ENCODE peak calls at places on chromosomes 11 and 22, in ten cellular contexts. Q, Z, P, F, T, N, S, X, V and C are unnamed samples.

GRCh38 chr22:45444168-45444567 is 30.7 kb downstream of the RIBC2 start:
- DNase-seq in Q (no peak), Z (no peak), P (no peak), F (no peak), T (no peak), N (no peak), S (peak; percentile 54), X (no peak), V (no peak), C (no peak)

GRCh38 chr22:22553735-22554134 is 5.3 kb downstream of the PRAME start:
- DNase-seq in Q (no peak), Z (no peak), P (no peak), F (no peak), T (no peak), N (no peak), S (no peak), X (no peak), V (no peak), C (no peak)

GRCh38 chr22:25564320-25564978 is at the start of gene GRK3:
- DNase-seq in Q (peak; percentile 72), Z (peak; percentile 93), P (peak; percentile 85), F (peak; percentile 58), T (peak; percentile 76), N (peak; percentile 70), S (peak; percentile 27), X (peak; percentile 44), V (peak; percentile 88), C (peak; percentile 72)

GRCh38 chr22:47548953-47549740 is 786.7 kb downstream of the TBC1D22A start:
- DNase-seq in Q (no peak), Z (no peak), P (no peak), F (peak; percentile 28), T (no peak), N (no peak), S (no peak), X (no peak), V (no peak), C (no peak)

GRCh38 chr11:88338223-88338661 is 706 bp upstream of the CTSC start:
- DNase-seq in Q (peak; percentile 60), Z (peak; percentile 82), P (peak; percentile 28), F (peak; percentile 68), T (peak; percentile 48), N (peak; percentile 55), S (peak; percentile 84), X (no peak), V (peak; percentile 77), C (peak; percentile 77)

GRCh38 chr11:111530091-111530490 is 10.4 kb upstream of the LAYN start:
- DNase-seq in Q (no peak), Z (no peak), P (no peak), F (no peak), T (no peak), N (no peak), S (no peak), X (no peak), V (no peak), C (no peak)

GRCh38 chr11:48007677-48008076 is 27.3 kb downstream of the PTPRJ start:
- DNase-seq in Q (no peak), Z (peak; percentile 78), P (no peak), F (peak; percentile 57), T (no peak), N (no peak), S (no peak), X (no peak), V (no peak), C (no peak)

GRCh38 chr22:41598081-41598480 is 8.4 kb upstream of the PMM1 start:
- DNase-seq in Q (no peak), Z (peak; percentile 11), P (no peak), F (no peak), T (no peak), N (no peak), S (peak; percentile 88), X (no peak), V (no peak), C (no peak)

GRCh38 chr11:112016088-112016764 is 9.0 kb upstream of the DLAT start:
- DNase-seq in Q (no peak), Z (no peak), P (no peak), F (no peak), T (no peak), N (no peak), S (peak; percentile 24), X (no peak), V (no peak), C (peak; percentile 46)

GRCh38 chr11:8913961-8914660 is 3.1 kb downstream of the AKIP1 start:
- DNase-seq in Q (peak; percentile 22), Z (no peak), P (peak; percentile 50), F (no peak), T (peak; percentile 34), N (no peak), S (peak; percentile 39), X (no peak), V (no peak), C (peak; percentile 33)

GRCh38 chr22:26002456-26002855 is 166.8 kb upstream of the SEZ6L start:
- DNase-seq in Q (no peak), Z (no peak), P (no peak), F (no peak), T (no peak), N (no peak), S (no peak), X (no peak), V (no peak), C (no peak)

GRCh38 chr22:19988331-19988808 is 28.3 kb downstream of the ARVCF start:
- DNase-seq in Q (no peak), Z (no peak), P (no peak), F (no peak), T (no peak), N (no peak), S (no peak), X (no peak), V (no peak), C (no peak)

GRCh38 chr11:44568358-44568705 is 2.9 kb downstream of the CD82 start:
- DNase-seq in Q (no peak), Z (no peak), P (no peak), F (no peak), T (no peak), N (peak; percentile 30), S (no peak), X (no peak), V (peak; percentile 56), C (no peak)

GRCh38 chr11:38300570-38300969 is 1702.5 kb upstream of the RAG2 start:
- DNase-seq in Q (no peak), Z (no peak), P (no peak), F (no peak), T (no peak), N (no peak), S (no peak), X (no peak), V (no peak), C (no peak)

GRCh38 chr22:37193629-37194191 is 5.7 kb upstream of the C1QTNF6 start:
- DNase-seq in Q (peak; percentile 39), Z (no peak), P (no peak), F (no peak), T (peak; percentile 56), N (no peak), S (peak; percentile 36), X (no peak), V (peak; percentile 52), C (no peak)

GRCh38 chr11:109695696-109696095 is 273.7 kb downstream of the C11orf87 start:
- DNase-seq in Q (no peak), Z (no peak), P (no peak), F (no peak), T (no peak), N (no peak), S (peak; percentile 10), X (no peak), V (no peak), C (no peak)

GRCh38 chr11:67482736-67483497 is at the start of gene AIP:
- DNase-seq in Q (peak; percentile 98), Z (peak; percentile 98), P (peak; percentile 98), F (peak; percentile 98), T (peak; percentile 97), N (peak; percentile 97), S (peak; percentile 97), X (peak; percentile 96), V (peak; percentile 99), C (peak; percentile 98)
- TF ChIP-seq POLR2A in Q (peak; percentile 78), Z (peak; percentile 18), P (peak; percentile 70), F (peak; percentile 60), T (peak; percentile 63), N (peak; percentile 60), S (peak; percentile 77), X (no peak), V (peak; percentile 42), C (peak; percentile 63)

DNA sequence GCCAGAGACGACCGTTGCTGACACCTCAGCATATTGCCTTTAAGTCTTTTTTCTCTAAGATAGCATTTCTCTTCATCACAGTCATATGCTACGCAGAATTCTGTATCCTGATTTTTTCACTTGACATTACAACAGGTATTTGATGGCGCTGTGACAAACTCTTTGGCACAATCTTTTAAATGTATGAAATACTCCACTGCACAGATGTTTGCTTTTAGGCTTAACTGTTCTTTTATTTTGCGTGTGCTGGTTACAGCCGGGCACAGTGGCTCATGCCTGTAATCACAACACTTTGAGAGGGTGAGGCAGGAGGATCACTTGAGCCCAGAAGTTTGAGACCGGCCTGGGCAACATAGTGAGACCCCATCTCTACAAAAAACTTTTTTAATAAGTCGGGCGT is 52.0 kb upstream of the PPP6R3 start:
- DNase-seq in Q (no peak), Z (no peak), P (no peak), F (no peak), T (no peak), N (no peak), S (no peak), X (no peak), V (no peak), C (no peak)
- H3K36me3 ChIP-seq in Q (peaks cover 11% of the 10 kb centered on the region), Z (peaks cover 22% of the 10 kb centered on the region), P (peaks cover 50% of the 10 kb centered on the region), F (peaks cover 58% of the 10 kb centered on the region), T (no peaks in the 10 kb centered on the region), N (no peaks in the 10 kb centered on the region), S (peaks cover 57% of the 10 kb centered on the region), X (peaks cover 19% of the 10 kb centered on the region), V (peaks cover 42% of the 10 kb centered on the region), C (peaks cover 7% of the 10 kb centered on the region)

DNA sequence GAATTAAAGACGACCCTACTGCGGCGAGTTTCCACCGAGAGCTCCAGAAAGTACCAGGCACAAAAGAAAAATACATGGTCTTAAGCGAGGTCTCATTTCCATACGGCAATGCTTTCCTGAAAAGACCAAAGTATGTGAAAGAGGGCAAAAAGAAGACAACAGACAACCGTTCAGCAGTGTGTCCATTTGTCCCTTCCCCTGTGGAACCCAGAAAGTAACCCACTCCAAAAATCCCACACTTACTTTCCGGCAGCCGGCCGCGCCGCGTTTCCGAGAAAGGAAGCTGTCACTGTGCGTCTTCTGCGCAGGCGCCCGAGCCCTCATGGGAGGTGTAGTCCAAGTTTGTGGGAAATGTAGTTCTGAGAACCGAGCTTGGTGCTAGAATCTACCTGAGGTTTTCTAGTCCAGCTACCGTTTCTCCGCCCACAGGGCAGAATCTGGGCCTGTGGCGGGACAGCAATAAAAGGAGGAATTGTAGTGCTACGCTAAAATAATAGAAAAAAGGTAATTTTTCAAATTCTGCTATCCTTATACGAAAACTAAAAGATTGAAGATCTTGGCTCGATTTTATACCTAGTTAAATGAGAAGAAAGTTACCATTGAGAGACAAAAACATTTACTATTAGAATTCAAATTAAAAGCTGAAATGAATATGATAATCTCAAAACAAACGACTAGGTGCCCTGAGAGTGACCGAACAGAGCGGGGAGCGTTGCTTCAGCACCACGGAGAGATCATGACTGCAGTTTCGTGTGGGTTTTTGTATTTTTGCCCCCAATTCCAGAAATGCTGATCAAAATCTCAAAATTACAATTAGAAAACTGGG is at the start of gene PUS3:
- DNase-seq in Q (peak; percentile 90), Z (peak; percentile 96), P (peak; percentile 94), F (peak; percentile 93), T (peak; percentile 85), N (peak; percentile 90), S (peak; percentile 78), X (peak; percentile 73), V (peak; percentile 94), C (peak; percentile 93)
- TF ChIP-seq POLR2A in Q (peak; percentile 63), Z (peak; percentile 4), P (peak; percentile 56), F (peak; percentile 85), T (peak; percentile 29), N (peak; percentile 67), S (no peak), X (peak; percentile 66), V (peak; percentile 17), C (no peak)

GRCh38 chr22:17194213-17194612 is 25.0 kb downstream of the ADA2 start:
- DNase-seq in Q (no peak), Z (no peak), P (no peak), F (no peak), T (no peak), N (no peak), S (no peak), X (no peak), V (no peak), C (no peak)
- H3K36me3 ChIP-seq in Q (no peaks in the 10 kb centered on the region), Z (peaks cover 73% of the 10 kb centered on the region), P (no peaks in the 10 kb centered on the region), F (no peaks in the 10 kb centered on the region), T (no peaks in the 10 kb centered on the region), N (no peaks in the 10 kb centered on the region), S (no peaks in the 10 kb centered on the region), X (no peaks in the 10 kb centered on the region), V (no peaks in the 10 kb centered on the region), C (no peaks in the 10 kb centered on the region)